ENCODE peak calls at places on chromosomes 7 and 10, in eight cellular contexts. F, G, M, H, N, S, I and B are unnamed samples.

GRCh38 chr7:129664029-129665012 is 52.8 kb downstream of the NRF1 start:
- DNase-seq in N (peak), M (peak), G (peak), S (no peak), H (peak), F (no peak), I (no peak), B (no peak)

GRCh38 chr10:95605163-95605562 is 44.0 kb upstream of the SORBS1 start:
- DNase-seq in N (no peak), H (no peak), S (no peak), F (no peak), G (no peak), I (no peak), M (no peak), B (peak)

GRCh38 chr7:18829518-18830252 is 287.8 kb downstream of the TWIST1 start:
- DNase-seq in H (no peak), F (peak), G (peak), N (no peak), M (no peak), S (no peak), I (no peak), B (no peak)

GRCh38 chr7:143387156-143387975 is 6.2 kb downstream of the ZYX start:
- DNase-seq in G (no peak), H (no peak), M (no peak), I (no peak), S (no peak), F (no peak), N (no peak), B (no peak)

GRCh38 chr7:99127636-99128035 is 16.3 kb downstream of the SMURF1 start:
- DNase-seq in M (no peak), F (no peak), N (no peak), G (peak), I (no peak), S (no peak), H (no peak), B (no peak)

GRCh38 chr7:132138817-132139216 is 437.5 kb downstream of the PLXNA4 start:
- DNase-seq in N (no peak), M (no peak), F (no peak), H (no peak), G (no peak), S (no peak), I (no peak), B (no peak)

GRCh38 chr7:127536426-127537152 is 48.8 kb downstream of the GCC1 start:
- DNase-seq in G (no peak), F (no peak), H (no peak), S (no peak), M (no peak), N (no peak), I (no peak), B (no peak)

GRCh38 chr7:118863961-118864360 is 639.5 kb downstream of the ANKRD7 start:
- DNase-seq in N (no peak), M (no peak), H (no peak), S (no peak), F (no peak), I (no peak), G (no peak), B (no peak)

GRCh38 chr7:132073920-132074589 is 502.2 kb downstream of the PLXNA4 start:
- DNase-seq in I (no peak), M (no peak), N (no peak), H (no peak), G (no peak), S (no peak), F (no peak), B (no peak)

GRCh38 chr10:131076341-131076740 is 235.2 kb downstream of the TCERG1L start:
- DNase-seq in G (no peak), I (no peak), M (no peak), N (no peak), S (no peak), F (no peak), H (no peak), B (no peak)

GRCh38 chr7:45342236-45342635 is 184.6 kb downstream of the RAMP3 start:
- DNase-seq in G (no peak), S (no peak), I (no peak), F (no peak), N (no peak), M (no peak), H (no peak), B (no peak)

GRCh38 chr10:53664620-53665019 is 892.0 kb upstream of the MBL2 start:
- DNase-seq in N (peak), M (no peak), F (peak), S (peak), G (no peak), H (no peak), I (no peak), B (no peak)

GRCh38 chr7:132635127-132635526 is 58.9 kb upstream of the PLXNA4 start:
- DNase-seq in N (no peak), F (no peak), I (no peak), S (no peak), M (no peak), H (no peak), G (no peak), B (no peak)

GRCh38 chr7:4683884-4684565 is 1.9 kb downstream of the FOXK1 start:
- DNase-seq in I (peak), H (peak), M (no peak), F (peak), N (peak), G (peak), S (peak), B (peak)

DNA sequence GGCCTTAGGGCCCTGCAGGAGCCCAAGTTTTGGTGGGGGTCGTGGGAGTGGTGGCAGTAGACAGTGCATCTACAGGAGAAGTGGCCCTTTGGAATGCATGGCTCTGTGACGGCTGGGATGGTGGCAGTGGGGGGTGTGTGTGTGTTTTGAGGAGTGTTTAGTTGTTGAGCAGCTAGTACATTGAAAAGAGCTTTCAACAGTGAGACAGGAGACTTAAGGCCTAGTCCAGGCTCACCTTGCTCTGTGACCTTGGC is 27.1 kb downstream of the ZNF775 start:
- DNase-seq in M (no peak), I (no peak), S (no peak), F (peak), H (no peak), N (no peak), G (no peak), B (no peak)
- H3K4me3 ChIP-seq in M (peak), I (peak), S (no peak), F (no peak), H (peak), N (peak), G (no peak), B (no peak)

GRCh38 chr10:60130130-60130579 is 223.8 kb upstream of the CCDC6 start:
- DNase-seq in G (no peak), S (no peak), N (no peak), H (no peak), F (no peak), M (no peak), I (no peak), B (no peak)
- H3K4me3 ChIP-seq in G (no peak), S (no peak), N (no peak), H (no peak), F (no peak), M (no peak), I (no peak), B (no peak)

GRCh38 chr7:148485618-148486017 is 104.9 kb upstream of the C7orf33 start:
- DNase-seq in N (no peak), G (peak), M (no peak), H (no peak), I (no peak), F (peak), S (no peak), B (no peak)
- H3K4me3 ChIP-seq in N (no peak), G (no peak), M (no peak), H (no peak), I (no peak), F (no peak), S (no peak), B (no peak)

DNA sequence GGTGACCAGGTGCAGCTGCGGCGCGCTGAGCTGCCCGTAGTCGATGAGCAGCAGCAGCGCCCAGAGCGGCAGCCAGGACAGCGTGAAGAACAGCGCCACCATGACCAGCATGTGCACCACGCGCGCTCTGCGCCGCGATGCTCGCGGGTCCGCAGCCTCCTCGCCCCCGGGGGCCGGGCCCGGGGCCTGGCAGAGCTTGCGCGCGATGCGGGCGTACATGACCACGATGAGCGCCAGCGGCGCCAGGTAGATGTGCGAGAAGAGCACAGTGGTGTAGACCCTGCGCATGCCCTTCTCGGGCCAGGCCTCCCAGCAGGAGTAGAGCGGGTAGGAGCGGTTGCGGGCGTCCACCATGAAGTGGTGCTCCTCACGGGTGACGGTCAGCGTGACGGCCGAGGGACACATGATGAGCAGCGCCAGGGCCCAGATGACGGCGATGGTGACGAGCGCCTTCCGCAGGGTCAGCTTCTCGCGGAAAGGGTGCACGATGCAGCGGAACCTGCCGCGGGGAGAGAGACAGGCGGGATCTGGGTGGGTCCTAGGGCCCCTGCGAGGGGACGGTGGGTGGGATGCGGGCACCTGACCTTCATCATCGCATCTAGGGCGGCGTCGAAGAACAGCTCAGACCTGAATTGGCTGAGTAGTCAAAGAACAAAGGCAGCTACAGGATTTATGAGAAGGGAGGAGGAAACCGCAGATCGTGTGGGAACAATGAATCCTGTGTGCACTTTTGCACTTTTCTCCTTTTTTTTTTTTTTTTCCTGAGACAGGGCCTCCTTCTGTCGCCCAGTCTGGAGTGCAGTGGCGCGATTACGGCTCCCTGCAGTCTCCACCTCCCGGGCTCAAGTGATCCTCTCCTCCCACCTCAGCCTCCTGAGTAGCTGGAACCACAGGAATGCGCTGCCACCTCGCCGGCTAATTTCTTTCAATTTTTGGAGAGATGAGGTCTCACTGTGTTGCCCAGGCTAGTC is 22.4 kb upstream of the PPA1 start:
- DNase-seq in N (peak), H (no peak), M (no peak), S (peak), I (no peak), F (peak), G (peak), B (peak)
- H3K4me3 ChIP-seq in N (no peak), H (no peak), M (no peak), S (no peak), I (peak), F (no peak), G (no peak), B (no peak)

DNA sequence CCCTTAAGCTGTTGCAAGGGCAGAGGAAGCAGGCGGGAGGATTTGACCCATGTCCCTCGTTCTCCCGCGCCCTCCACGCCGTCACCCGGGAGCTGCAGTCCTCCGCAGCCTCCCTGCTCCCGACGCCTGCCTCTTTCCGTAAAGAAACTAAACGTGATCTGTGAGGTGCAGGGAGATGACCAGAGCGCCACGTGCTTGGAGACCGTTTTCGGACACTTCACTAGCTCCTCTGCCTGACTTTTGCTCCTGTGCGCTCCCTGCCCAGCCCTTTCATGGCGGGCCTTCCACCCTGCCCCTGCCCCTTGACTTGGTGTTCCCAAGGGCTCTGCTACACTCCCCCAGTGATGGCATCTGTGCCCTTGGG is 171.2 kb downstream of the LSM5 start:
- DNase-seq in N (no peak), I (no peak), F (no peak), M (no peak), G (no peak), H (no peak), S (no peak), B (no peak)
- H3K4me3 ChIP-seq in N (no peak), I (no peak), F (no peak), M (no peak), G (no peak), H (no peak), S (no peak), B (peak)

GRCh38 chr7:33111614-33112013 is 2.4 kb upstream of the RP9 start:
- DNase-seq in N (no peak), H (no peak), F (no peak), S (no peak), I (no peak), M (no peak), G (no peak), B (no peak)

GRCh38 chr7:33108591-33108930 is 643 bp downstream of the RP9 start:
- DNase-seq in G (no peak), M (no peak), F (peak), I (no peak), S (no peak), N (no peak), H (no peak), B (no peak)

GRCh38 chr7:33108931-33109757 is at the start of gene RP9:
- DNase-seq in N (peak), H (no peak), F (peak), S (peak), G (peak), I (peak), M (no peak), B (peak)

GRCh38 chr7:33107136-33108066 is 1.8 kb downstream of the RP9 start:
- DNase-seq in H (no peak), N (peak), M (no peak), I (no peak), S (no peak), F (peak), G (peak), B (no peak)

DNA sequence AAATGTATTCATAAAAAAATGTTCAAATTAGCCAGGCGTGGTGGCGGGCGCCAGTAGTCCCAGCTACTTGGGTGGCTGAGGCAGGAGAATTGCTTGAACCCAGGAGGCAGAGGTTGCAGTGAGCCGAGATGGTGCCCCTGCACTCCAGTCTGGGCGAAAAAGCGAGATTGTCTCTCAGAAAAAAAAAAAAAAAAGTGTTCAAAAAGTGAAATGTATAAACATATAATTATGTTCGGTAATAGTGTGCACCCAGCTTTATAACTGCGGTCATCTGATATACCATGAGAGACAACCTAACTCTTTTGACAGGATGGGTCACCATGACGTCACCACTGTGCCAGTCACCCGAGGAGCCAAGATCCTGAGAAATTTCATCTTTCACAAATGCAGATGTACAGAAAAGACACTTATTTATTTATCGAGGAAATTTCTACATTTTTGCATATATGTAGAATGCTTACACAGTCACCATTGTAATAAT is 594 bp upstream of the RP9 start:
- DNase-seq in I (no peak), S (no peak), G (peak), H (no peak), F (no peak), N (no peak), M (no peak), B (no peak)
- H3K4me3 ChIP-seq in I (peak), S (peak), G (peak), H (peak), F (peak), N (peak), M (peak), B (peak)

DNA sequence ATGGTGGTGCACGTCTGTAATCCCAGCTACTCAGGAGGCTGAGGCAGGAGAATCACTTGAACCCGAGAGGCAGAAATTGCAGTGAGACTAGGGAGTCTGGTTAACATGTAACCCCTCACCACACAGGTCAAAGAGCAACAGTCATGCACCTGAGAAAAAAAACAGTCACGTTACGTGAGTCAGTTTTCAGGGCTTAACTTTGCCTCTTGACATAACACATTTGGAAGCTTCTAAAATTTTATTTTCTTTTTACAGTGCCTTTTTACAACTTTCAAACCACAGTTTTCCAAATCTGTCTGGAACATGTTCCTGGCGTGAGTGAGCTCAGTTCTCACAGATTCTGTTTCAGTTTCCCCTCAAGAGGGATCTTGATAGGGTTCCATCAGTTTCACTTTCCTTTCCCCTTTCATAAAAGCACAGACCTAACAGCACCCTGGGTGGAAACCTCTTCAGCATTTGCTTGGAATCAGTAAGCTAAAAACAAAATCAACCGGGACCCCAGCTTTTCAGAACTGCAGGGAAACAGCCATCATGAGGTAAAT is 4.4 kb downstream of the IFIT3 start:
- DNase-seq in G (peak), I (no peak), M (peak), F (peak), N (peak), S (no peak), H (no peak), B (no peak)
- H3K4me3 ChIP-seq in G (peak), I (peak), M (peak), F (no peak), N (no peak), S (no peak), H (peak), B (peak)

DNA sequence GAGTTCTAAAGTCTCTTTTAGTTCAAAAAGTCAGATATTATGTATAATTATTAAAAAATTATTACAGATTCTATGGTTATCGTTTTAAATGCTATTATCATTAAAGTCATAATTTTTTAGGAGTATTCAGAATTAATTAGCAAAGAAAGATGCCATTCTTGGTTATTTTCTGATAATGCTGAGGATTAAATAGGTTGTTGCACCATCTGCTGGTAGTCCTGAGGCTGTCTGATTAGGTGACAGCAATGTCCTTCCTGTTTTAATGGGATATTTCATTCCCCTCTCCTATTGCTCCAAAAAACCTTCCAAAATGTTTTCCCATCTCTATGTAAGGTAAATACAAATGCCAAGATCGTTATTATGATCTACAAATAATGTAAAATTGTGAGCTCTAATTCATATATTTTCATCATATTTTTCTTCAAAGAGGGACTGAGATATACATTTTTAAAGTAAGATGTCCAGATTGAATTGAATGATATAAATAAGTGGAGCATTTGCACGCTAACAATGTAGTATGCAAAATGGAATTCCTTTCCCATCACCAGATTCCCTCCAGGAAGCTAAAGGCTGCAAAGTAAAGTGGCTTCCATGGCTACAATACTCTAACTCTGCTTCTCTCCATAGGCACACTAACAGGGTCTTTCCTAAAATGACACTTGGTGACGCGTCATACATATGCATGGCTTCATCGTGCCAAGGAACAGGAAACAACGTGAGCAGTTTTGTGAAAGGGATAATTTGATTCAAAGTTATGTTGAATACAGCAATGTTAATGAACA is 58.8 kb upstream of the AKR1E2 start:
- DNase-seq in F (peak), N (no peak), S (no peak), H (peak), I (no peak), G (peak), M (peak), B (no peak)
- H3K4me3 ChIP-seq in F (no peak), N (no peak), S (no peak), H (no peak), I (no peak), G (no peak), M (no peak), B (no peak)

GRCh38 chr7:27211084-27211446 is 11.2 kb upstream of the HOXA13 start:
- DNase-seq in I (no peak), N (no peak), G (no peak), H (no peak), M (no peak), F (no peak), S (no peak), B (no peak)

GRCh38 chr7:27208998-27209397 is 9.1 kb upstream of the HOXA13 start:
- DNase-seq in S (no peak), F (no peak), H (no peak), G (no peak), N (no peak), M (no peak), I (no peak), B (no peak)

GRCh38 chr7:27211694-27212316 is 11.9 kb upstream of the HOXA13 start:
- DNase-seq in S (no peak), M (no peak), I (no peak), F (no peak), G (no peak), N (no peak), H (no peak), B (no peak)

GRCh38 chr7:27209933-27210440 is 10.1 kb upstream of the HOXA13 start:
- DNase-seq in M (no peak), G (no peak), N (no peak), I (no peak), H (no peak), F (no peak), S (no peak), B (no peak)

DNA sequence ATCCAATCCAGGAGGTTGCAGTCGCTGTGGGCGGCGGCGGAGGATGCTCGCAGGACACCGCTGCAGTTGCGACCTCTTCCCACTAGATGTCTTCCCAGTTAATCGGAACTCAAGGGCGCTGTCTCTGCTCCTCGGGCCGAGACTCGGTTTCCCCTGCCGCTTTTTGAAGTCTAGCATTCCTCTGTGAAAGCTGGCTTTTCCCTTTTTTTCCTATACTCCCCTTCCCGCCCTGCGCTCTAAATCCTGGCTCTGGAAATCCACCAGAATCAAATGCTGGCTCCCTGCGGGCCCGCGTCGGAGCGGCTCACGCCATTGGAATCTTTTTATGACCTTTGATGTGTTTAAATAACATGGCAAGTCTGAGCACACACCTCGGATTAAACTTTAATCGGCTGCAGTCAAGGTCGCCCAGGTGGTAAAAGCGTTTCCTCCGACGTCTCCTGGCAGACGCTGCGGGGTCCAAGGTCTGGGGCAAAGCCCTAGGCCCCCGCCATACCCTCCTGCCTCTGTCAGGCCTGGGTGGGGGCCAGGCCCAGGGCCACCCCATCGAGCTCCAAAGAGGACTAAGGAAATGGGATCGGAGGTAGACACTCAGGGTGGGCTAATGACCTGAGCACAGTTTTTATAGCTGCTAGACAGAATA is 10.7 kb upstream of the HOXA13 start:
- DNase-seq in N (peak), G (peak), I (no peak), H (no peak), F (peak), S (no peak), M (no peak), B (peak)
- H3K4me3 ChIP-seq in N (no peak), G (peak), I (peak), H (peak), F (no peak), S (no peak), M (no peak), B (peak)